ENCODE peak calls at places on chromosomes 13 and 19, in five cellular contexts. L is GM23338, F is body of pancreas, T is cardiac fibroblast, W is AG10803. Z is an unnamed sample.

GRCh38 chr13:109200556-109200955 is 571.1 kb downstream of the MYO16 start:
- DNase-seq in L (no peak), F (no peak), T (no peak), W (no peak), Z (no peak)

GRCh38 chr13:48853381-48854102 is 122.2 kb upstream of the FNDC3A start:
- DNase-seq in L (no peak), F (no peak), T (peak), W (peak), Z (peak)

GRCh38 chr13:51330741-51331140 is 8.8 kb upstream of the SERPINE3 start:
- DNase-seq in L (no peak), F (no peak), T (peak), W (peak), Z (no peak)

GRCh38 chr19:56393119-56394012 is at the start of gene ZNF582:
- DNase-seq in L (peak), F (peak), T (peak), W (peak), Z (peak)

GRCh38 chr19:51246153-51246552 is 4.7 kb upstream of the SIGLECL1 start:
- DNase-seq in L (peak), F (no peak), T (no peak), W (peak), Z (peak)

GRCh38 chr13:104648291-104648690 is 1582.1 kb upstream of the SLC10A2 start:
- DNase-seq in L (no peak), F (no peak), T (no peak), W (no peak), Z (no peak)

GRCh38 chr19:18251587-18252369 is 22.5 kb downstream of the IQCN start:
- DNase-seq in L (peak), F (peak), T (peak), W (peak), Z (no peak)

GRCh38 chr13:110319774-110320509 is 12.9 kb downstream of the COL4A2 start:
- DNase-seq in L (no peak), F (peak), T (peak), W (peak), Z (no peak)

GRCh38 chr13:64684685-64685431 is 2545.3 kb downstream of the PCDH9 start:
- DNase-seq in L (peak), F (no peak), T (peak), W (peak), Z (no peak)

GRCh38 chr19:31583148-31583547 is 233.9 kb upstream of the TSHZ3 start:
- DNase-seq in L (no peak), F (no peak), T (peak), W (no peak), Z (no peak)

GRCh38 chr13:26011996-26012688 is 39.7 kb downstream of the SHISA2 start:
- DNase-seq in L (peak), F (no peak), T (peak), W (no peak), Z (no peak)

GRCh38 chr13:103299079-103299478 is 232.9 kb upstream of the SLC10A2 start:
- DNase-seq in L (peak), F (no peak), T (no peak), W (no peak), Z (no peak)
- TF ChIP-seq CTCF in L (peak), F (no peak), T (no peak), W (no peak), Z (no peak)

GRCh38 chr13:99230991-99231390 is 27.2 kb downstream of the GPR18 start:
- DNase-seq in L (no peak), F (no peak), T (no peak), W (no peak), Z (no peak)

GRCh38 chr13:99227909-99228688 is 27.4 kb downstream of the UBAC2 start:
- DNase-seq in L (no peak), F (no peak), T (no peak), W (no peak), Z (no peak)

GRCh38 chr13:99226493-99226892 is 25.8 kb downstream of the UBAC2 start:
- DNase-seq in L (no peak), F (no peak), T (no peak), W (no peak), Z (no peak)

GRCh38 chr13:99227331-99227900 is 26.8 kb downstream of the UBAC2 start:
- DNase-seq in L (no peak), F (no peak), T (no peak), W (peak), Z (no peak)

GRCh38 chr13:99228737-99229691 is 28.4 kb downstream of the UBAC2 start:
- DNase-seq in L (no peak), F (no peak), T (peak), W (peak), Z (peak)
- H3K4me3 ChIP-seq in L (no peak), F (no peak), T (no peak), W (no peak), Z (no peak)

DNA sequence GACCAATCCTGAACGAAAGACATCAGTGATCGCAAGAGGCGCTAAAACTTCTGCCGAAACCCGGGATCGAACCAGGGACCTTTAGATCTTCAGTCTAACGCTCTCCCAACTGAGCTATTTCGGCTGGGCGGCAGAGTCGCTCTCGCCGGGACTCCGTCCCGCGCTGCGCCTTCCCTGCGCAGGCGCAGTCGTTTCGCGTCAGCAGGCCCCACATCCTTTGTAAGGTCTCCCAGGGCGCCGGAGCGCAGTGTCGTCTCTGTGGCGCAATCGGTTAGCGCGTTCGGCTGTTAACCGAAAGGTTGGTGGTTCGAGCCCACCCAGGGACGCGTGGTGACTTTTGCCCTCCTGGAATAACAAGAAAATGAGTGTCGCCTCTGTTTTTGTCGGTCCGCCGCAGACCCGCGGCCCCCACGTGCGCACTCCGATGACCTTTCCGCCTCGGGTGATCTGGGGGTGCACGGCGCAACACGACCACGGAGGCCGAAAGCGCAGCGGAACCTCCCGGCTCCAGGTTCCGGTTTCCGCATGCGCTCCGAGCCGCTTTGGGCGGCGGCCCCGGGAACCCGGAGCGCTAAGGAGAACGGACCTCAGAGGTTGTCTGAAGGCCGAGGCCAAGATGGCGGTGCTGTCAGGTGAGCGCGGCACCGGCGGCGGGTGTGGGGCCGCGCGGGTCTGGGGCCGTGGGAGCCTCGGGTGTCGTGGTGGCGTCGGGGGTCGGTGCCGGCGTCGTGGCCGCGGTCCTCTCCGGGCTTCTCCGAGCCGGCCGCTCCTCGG is at the start of gene NDUFS7:
- DNase-seq in L (peak), F (peak), T (peak), W (peak), Z (no peak)
- TF ChIP-seq CTCF in L (no peak), F (peak), T (peak), W (peak), Z (peak)

DNA sequence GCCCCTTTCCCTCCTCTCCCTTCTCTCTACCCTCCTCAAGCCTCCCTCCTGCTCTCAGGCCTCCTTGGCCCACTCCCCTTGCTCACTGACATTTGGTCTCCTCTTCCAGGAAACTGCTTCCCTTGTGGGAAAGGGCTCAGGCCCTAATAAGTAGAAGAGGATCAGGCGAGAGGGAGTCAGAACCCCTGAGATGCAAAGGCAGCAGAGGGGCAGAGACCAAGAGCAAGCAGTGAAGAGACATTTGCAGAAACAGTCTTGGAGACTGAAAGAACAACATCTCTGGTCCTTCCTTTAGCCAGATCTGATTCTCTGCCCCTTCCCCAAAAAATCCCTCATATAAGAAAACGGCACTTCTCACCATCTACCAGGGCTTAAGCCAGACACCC is 1.9 kb upstream of the PLEKHG2 start:
- DNase-seq in L (no peak), F (no peak), T (no peak), W (no peak), Z (no peak)
- H3K4me3 ChIP-seq in L (peak), F (no peak), T (peak), W (peak), Z (no peak)

GRCh38 chr19:11480927-11481776 is at the start of gene ELAVL3:
- DNase-seq in L (peak), F (no peak), T (no peak), W (no peak), Z (no peak)
- TF ChIP-seq CTCF in L (no peak), F (no peak), T (no peak), W (no peak), Z (no peak)

DNA sequence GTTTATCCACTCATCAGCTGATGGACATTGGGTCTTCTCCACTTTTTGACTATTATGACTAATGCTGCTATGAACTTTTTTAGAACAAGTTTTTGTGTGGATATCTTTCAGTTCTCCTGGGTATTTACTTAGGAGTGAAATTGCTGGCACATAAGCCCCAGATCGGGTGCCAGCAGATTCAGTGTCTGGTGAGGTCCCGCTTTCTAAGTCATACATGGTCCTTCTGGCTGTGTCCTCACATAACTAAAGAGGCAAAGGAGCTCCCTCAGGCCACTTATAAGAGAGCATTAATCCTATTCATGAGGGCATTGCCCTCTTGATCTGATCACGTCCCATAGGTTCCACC is 600 bp upstream of the ZNF226 start:
- DNase-seq in L (no peak), F (no peak), T (no peak), W (no peak), Z (no peak)
- H3K4me3 ChIP-seq in L (peak), F (peak), T (peak), W (peak), Z (peak)

GRCh38 chr13:33487575-33488243 is 202.2 kb upstream of the STARD13 start:
- DNase-seq in L (peak), F (no peak), T (peak), W (peak), Z (no peak)
- TF ChIP-seq CTCF in L (peak), F (no peak), T (peak), W (peak), Z (peak)

GRCh38 chr19:46107371-46107770 is 17.1 kb downstream of the IGFL3 start:
- DNase-seq in L (no peak), F (no peak), T (peak), W (peak), Z (no peak)
- H3K4me3 ChIP-seq in L (no peak), F (no peak), T (no peak), W (no peak), Z (no peak)

GRCh38 chr19:16328824-16329482 is 4.3 kb downstream of the KLF2 start:
- DNase-seq in L (no peak), F (no peak), T (peak), W (peak), Z (no peak)
- TF ChIP-seq CTCF in L (no peak), F (no peak), T (no peak), W (peak), Z (no peak)

Z was measured in kidney epithelial cell.